ENCODE peak calls at places on chromosomes 6 and 20, in ten cellular contexts. J, P, I, U, M, E, N, Z, L and T are unnamed samples.

GRCh38 chr6:107331409-107332386 is 127.7 kb downstream of the PDSS2 start:
- DNase-seq in J (no peak), P (no peak), I (no peak), U (no peak), M (no peak), E (no peak), N (no peak), Z (no peak), L (no peak), T (no peak)

GRCh38 chr6:111818539-111819226 is 54.6 kb downstream of the FYN start:
- DNase-seq in J (no peak), P (no peak), I (no peak), U (no peak), M (no peak), E (no peak), N (no peak), Z (no peak), L (no peak), T (no peak)

GRCh38 chr20:5650191-5650691 is 100.0 kb upstream of the SHLD1 start:
- DNase-seq in J (no peak), P (no peak), I (no peak), U (no peak), M (no peak), E (no peak), N (no peak), Z (no peak), L (no peak), T (no peak)

GRCh38 chr6:1987640-1988039 is 257.8 kb downstream of the GMDS start:
- DNase-seq in J (no peak), P (no peak), I (no peak), U (no peak), M (no peak), E (no peak), N (no peak), Z (no peak), L (peak; percentile 84), T (no peak)

GRCh38 chr20:60203451-60203850 is 245.2 kb downstream of the CDH26 start:
- DNase-seq in J (no peak), P (no peak), I (no peak), U (no peak), M (no peak), E (no peak), N (no peak), Z (no peak), L (peak; percentile 71), T (no peak)

GRCh38 chr20:1062334-1063015 is 55.9 kb upstream of the PSMF1 start:
- DNase-seq in J (peak; percentile 71), P (no peak), I (no peak), U (no peak), M (no peak), E (no peak), N (no peak), Z (no peak), L (peak; percentile 4), T (no peak)

GRCh38 chr6:158698876-158699440 is 49.1 kb downstream of the SYTL3 start:
- DNase-seq in J (no peak), P (no peak), I (no peak), U (no peak), M (no peak), E (no peak), N (no peak), Z (no peak), L (no peak), T (no peak)

GRCh38 chr6:26296857-26297648 is 67.9 kb upstream of the BTN3A2 start:
- DNase-seq in J (no peak), P (no peak), I (no peak), U (no peak), M (no peak), E (no peak), N (no peak), Z (no peak), L (peak; percentile 50), T (no peak)